ENCODE peak calls at places on chromosome 18, in six cellular contexts. L is A673; P is ovary; H is brain microvascular endothelial cell; F is effector memory CD4-positive, alpha-beta T cell; B is H7. J is an unnamed sample. For H3K27me3, the result is how much of the 10 kb centered on the place peaks cover.

GRCh38 chr18:60962629-60963028 is 370.6 kb upstream of the CDH20 start:
- DNase-seq in L (no peak), P (no peak), H (no peak), F (no peak), B (no peak), J (no peak)

GRCh38 chr18:12397254-12397653 is 10.5 kb upstream of the PRELID3A start:
- DNase-seq in L (no peak), P (no peak), H (no peak), F (no peak), B (peak), J (no peak)

GRCh38 chr18:26103579-26103978 is 13.2 kb upstream of the SS18 start:
- DNase-seq in L (peak), P (no peak), H (no peak), F (peak), B (peak), J (no peak)

GRCh38 chr18:48897531-48897930 is 53.2 kb downstream of the SMAD7 start:
- DNase-seq in L (no peak), P (no peak), H (no peak), F (no peak), B (no peak), J (no peak)

GRCh38 chr18:51890762-51891161 is 449.2 kb upstream of the DCC start:
- DNase-seq in L (peak), P (no peak), H (no peak), F (no peak), B (no peak), J (peak)

GRCh38 chr18:21433436-21433835 is 167.1 kb downstream of the ESCO1 start:
- DNase-seq in L (no peak), P (no peak), H (no peak), F (no peak), B (no peak), J (no peak)

GRCh38 chr18:50967714-50968661 is at the start of gene ELAC1:
- DNase-seq in L (peak), P (peak), H (peak), F (peak), B (peak), J (peak)

GRCh38 chr18:8654482-8655451 is 45.5 kb downstream of the RAB12 start:
- DNase-seq in L (peak), P (no peak), H (no peak), F (no peak), B (peak), J (no peak)

GRCh38 chr18:54689319-54689718 is 98.3 kb downstream of the DYNAP start:
- DNase-seq in L (no peak), P (no peak), H (no peak), F (no peak), B (no peak), J (no peak)

GRCh38 chr18:28175047-28175929 is 1.6 kb downstream of the CDH2 start:
- DNase-seq in L (no peak), P (no peak), H (no peak), F (no peak), B (peak), J (peak)

GRCh38 chr18:47680488-47680887 is 250.0 kb downstream of the SMAD2 start:
- DNase-seq in L (no peak), P (no peak), H (no peak), F (no peak), B (no peak), J (no peak)

GRCh38 chr18:37572736-37573135 is 7.1 kb upstream of the CELF4 start:
- DNase-seq in L (no peak), P (no peak), H (no peak), F (no peak), B (no peak), J (no peak)

GRCh38 chr18:37568671-37569070 is 3.1 kb upstream of the CELF4 start:
- DNase-seq in L (no peak), P (no peak), H (no peak), F (no peak), B (no peak), J (no peak)

GRCh38 chr18:37571266-37571665 is 5.7 kb upstream of the CELF4 start:
- DNase-seq in L (no peak), P (no peak), H (no peak), F (no peak), B (no peak), J (no peak)

GRCh38 chr18:37567994-37568359 is 2.4 kb upstream of the CELF4 start:
- DNase-seq in L (no peak), P (no peak), H (no peak), F (no peak), B (no peak), J (no peak)

DNA sequence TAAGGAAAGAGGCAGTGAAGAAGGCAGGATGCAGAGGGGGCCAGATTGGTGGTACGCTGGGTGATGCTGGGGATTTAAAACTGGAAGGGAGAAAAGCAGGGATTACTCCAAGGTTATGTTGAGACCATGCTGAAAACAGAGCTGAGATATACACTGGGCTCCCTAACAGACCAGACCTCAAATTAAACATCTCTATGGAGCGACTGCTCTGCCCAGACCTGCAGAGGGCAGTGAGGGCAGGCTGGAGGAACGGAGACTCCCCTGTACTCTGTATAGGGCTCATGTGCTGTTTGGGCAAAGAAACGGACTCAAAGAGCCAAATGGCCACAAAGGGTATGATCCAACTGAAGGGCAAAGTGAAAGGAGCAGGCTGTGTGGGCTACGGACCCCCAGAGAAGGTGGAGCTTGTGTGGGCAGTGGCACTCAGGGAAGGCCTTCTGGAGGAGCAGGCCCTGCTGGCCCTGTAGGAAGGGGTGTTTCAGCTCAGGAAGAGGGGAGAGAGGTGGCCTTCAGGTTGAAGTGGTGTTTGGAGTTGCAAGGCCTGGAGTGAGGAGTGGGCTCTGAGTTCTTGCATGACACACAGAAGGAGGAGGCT is 4.8 kb upstream of the CELF4 start:
- DNase-seq in L (no peak), P (no peak), H (no peak), F (no peak), B (no peak), J (no peak)
- H3K27me3 ChIP-seq in L (half or more), P (under half), H (under half), F (under half), B (under half), J (under half)

DNA sequence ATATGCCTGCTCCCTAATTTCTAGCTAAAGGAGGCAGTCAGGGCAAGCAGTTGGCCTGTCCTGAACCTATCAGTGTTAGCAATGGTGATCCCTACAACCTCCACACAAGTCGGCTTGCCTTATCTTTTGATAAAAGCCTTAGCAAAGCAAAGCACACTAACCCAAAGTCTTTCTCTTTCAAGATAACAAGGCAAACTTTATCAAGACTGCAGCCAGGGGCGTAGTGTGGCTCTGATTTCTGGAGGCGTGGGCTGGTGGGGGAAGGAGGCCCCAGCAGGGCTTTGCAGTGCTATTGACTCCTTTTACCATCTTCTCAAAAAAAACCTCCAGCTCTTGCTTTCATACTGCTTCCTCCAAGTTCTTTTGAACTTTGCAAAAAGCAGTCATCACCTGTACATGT is 40.2 kb upstream of the LAMA1 start:
- DNase-seq in L (no peak), P (no peak), H (no peak), F (no peak), B (no peak), J (no peak)
- H3K27me3 ChIP-seq in L (under half), P (under half), H (under half), F (under half), B (under half), J (under half)

DNA sequence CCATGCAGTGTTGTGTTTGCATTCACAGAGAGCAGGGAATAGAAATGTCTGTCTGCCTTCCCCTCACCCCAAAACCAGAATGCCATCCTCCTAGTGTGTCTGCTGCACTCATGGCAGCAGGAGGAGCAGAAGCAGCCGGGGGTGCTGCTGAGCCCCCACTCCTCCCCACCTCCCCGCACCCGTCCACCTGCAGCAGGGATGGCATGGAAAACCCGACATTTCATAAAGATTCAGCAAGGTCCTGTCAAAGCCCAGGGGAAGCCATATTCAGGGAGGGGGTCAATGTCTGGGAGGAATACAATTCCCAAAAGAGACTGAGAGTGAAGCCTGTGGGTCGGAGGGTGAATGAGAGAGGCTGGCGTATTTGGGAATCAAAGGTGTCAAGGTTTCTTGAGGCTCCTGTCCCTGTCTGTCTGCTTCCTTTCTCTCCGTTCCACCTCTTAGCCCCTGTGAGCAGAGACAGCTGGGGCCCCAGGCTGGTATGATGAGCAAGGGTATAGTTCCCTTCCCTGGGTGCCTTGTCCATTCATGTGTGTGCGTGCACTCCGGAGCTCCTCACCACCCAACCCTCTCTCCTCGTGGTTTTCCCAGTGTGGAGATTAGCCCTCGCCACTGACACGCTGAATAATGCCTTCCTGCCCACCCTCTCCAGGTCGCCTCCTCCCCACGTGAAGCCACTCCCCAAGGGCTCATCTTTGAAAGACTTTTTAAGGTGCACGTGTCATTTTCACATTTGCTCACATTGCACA is 133.5 kb upstream of the ZNF236 start:
- DNase-seq in L (no peak), P (no peak), H (no peak), F (no peak), B (no peak), J (no peak)
- H3K27me3 ChIP-seq in L (under half), P (under half), H (under half), F (under half), B (under half), J (under half)

GRCh38 chr18:80191264-80191663 is 56.0 kb downstream of the PARD6G start:
- DNase-seq in L (no peak), P (no peak), H (no peak), F (no peak), B (peak), J (no peak)

GRCh38 chr18:80190311-80190710 is 57.0 kb downstream of the PARD6G start:
- DNase-seq in L (no peak), P (no peak), H (no peak), F (no peak), B (peak), J (no peak)

GRCh38 chr18:80192653-80193385 is 54.5 kb downstream of the PARD6G start:
- DNase-seq in L (no peak), P (no peak), H (no peak), F (no peak), B (peak), J (no peak)

GRCh38 chr18:80193701-80194100 is 53.6 kb downstream of the PARD6G start:
- DNase-seq in L (no peak), P (no peak), H (no peak), F (no peak), B (peak), J (no peak)

GRCh38 chr18:80191907-80192652 is 55.2 kb downstream of the PARD6G start:
- DNase-seq in L (no peak), P (no peak), H (no peak), F (no peak), B (peak), J (no peak)
- H3K27me3 ChIP-seq in L (under half), P (under half), H (under half), F (under half), B (under half), J (under half)

DNA sequence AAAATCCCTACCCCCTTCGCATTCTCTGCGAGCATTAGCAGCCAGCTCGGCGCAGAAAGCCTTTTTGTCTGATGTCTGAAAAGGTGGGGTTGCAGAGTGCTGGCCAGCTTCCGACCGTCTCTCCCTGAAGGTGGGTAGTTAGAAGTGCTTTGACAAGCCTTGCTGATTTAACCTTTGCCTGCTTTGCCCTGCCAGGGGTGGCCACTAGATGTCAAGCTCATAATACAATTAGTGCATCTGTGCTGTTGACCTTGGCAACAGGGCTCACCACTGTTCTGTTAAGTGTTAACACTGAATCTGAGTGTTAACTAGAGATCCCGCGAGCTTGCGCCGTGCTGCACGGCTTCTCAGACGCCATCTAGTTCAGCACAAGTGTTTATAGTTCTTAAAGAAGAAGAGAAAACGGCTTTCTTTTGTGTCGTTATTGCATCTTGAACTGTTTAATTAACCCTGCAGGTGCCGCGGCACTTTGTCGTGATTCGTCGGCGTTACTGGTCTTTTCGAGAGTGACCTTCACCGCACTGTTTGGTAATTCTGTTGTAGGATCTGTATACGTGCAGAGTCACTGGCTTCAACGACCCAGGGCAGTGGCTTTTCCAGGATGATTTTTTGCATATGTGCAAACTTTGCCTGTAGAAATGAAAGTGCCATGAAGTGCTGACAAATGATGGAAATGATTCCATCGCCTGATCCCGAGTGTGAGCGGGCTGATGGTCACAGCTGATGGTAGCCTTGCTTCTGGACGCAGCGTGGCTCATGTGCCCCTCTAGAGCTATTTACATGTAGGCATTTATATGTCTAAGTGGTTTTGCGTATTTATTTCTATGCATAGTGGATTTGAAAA is 5.5 kb downstream of the SALL3 start:
- DNase-seq in L (no peak), P (no peak), H (no peak), F (no peak), B (peak), J (no peak)
- H3K27me3 ChIP-seq in L (half or more), P (under half), H (half or more), F (under half), B (under half), J (under half)

GRCh38 chr18:37544713-37545112 is 20.9 kb downstream of the CELF4 start:
- DNase-seq in L (no peak), P (no peak), H (no peak), F (no peak), B (no peak), J (no peak)
- H3K27me3 ChIP-seq in L (half or more), P (under half), H (under half), F (under half), B (under half), J (under half)

GRCh38 chr18:76991021-76991688 is 141.4 kb downstream of the MBP start:
- DNase-seq in L (no peak), P (no peak), H (no peak), F (no peak), B (no peak), J (no peak)
- H3K27me3 ChIP-seq in L (under half), P (under half), H (under half), F (under half), B (under half), J (under half)

J was measured in pancreas.